ENCODE peak calls at places on chromosome 11, in seven cellular contexts. One of them, this sample, is unnamed.

GRCh38 chr11:45755281-45755859 is 49.6 kb upstream of the SLC35C1 start:
- DNase-seq in NCI-H2029: no peak
- DNase-seq in iPS-NIHi11: no peak
- DNase-seq in NCI-H446 treated with DMSO at 0.1 percent for 48 hours: no peak
- DNase-seq in M059J: no peak
- DNase-seq in hypothalamus: no peak
- DNase-seq in activated naive CD8-positive, alpha-beta T cell treated with anti-CD3 and anti-CD28 coated beads, Interleukin-2, amount 50 U/mL, for 24 hours: no peak
- DNase-seq in this sample: no peak

GRCh38 chr11:129933262-129933661 is 37.9 kb upstream of the NFRKB start:
- DNase-seq in NCI-H2029: no peak
- DNase-seq in iPS-NIHi11: no peak
- DNase-seq in NCI-H446 treated with DMSO at 0.1 percent for 48 hours: no peak
- DNase-seq in M059J: no peak
- DNase-seq in hypothalamus: no peak
- DNase-seq in activated naive CD8-positive, alpha-beta T cell treated with anti-CD3 and anti-CD28 coated beads, Interleukin-2, amount 50 U/mL, for 24 hours: no peak
- DNase-seq in this sample: no peak

GRCh38 chr11:85595285-85595884 is 31.8 kb downstream of the DLG2 start:
- DNase-seq in NCI-H2029: peak; percentile 29
- DNase-seq in iPS-NIHi11: peak; percentile 37
- DNase-seq in NCI-H446 treated with DMSO at 0.1 percent for 48 hours: peak; percentile 45
- DNase-seq in M059J: peak; percentile 59
- DNase-seq in hypothalamus: no peak
- DNase-seq in activated naive CD8-positive, alpha-beta T cell treated with anti-CD3 and anti-CD28 coated beads, Interleukin-2, amount 50 U/mL, for 24 hours: no peak
- DNase-seq in this sample: no peak

GRCh38 chr11:27720277-27720830 is 20.1 kb upstream of the BDNF start:
- DNase-seq in NCI-H2029: no peak
- DNase-seq in iPS-NIHi11: peak; percentile 66
- DNase-seq in NCI-H446 treated with DMSO at 0.1 percent for 48 hours: no peak
- DNase-seq in M059J: peak; percentile 74
- DNase-seq in hypothalamus: no peak
- DNase-seq in activated naive CD8-positive, alpha-beta T cell treated with anti-CD3 and anti-CD28 coated beads, Interleukin-2, amount 50 U/mL, for 24 hours: peak; percentile 30
- DNase-seq in this sample: no peak

GRCh38 chr11:93652161-93652597 is 9.3 kb upstream of the CEP295 start:
- DNase-seq in NCI-H2029: peak; percentile 2
- DNase-seq in iPS-NIHi11: peak; percentile 50
- DNase-seq in NCI-H446 treated with DMSO at 0.1 percent for 48 hours: no peak
- DNase-seq in M059J: peak; percentile 54
- DNase-seq in hypothalamus: peak; percentile 25
- DNase-seq in activated naive CD8-positive, alpha-beta T cell treated with anti-CD3 and anti-CD28 coated beads, Interleukin-2, amount 50 U/mL, for 24 hours: peak; percentile 11
- DNase-seq in this sample: no peak

GRCh38 chr11:134223066-134223465 is 701 bp downstream of the NCAPD3 start:
- DNase-seq in NCI-H2029: no peak
- DNase-seq in iPS-NIHi11: no peak
- DNase-seq in NCI-H446 treated with DMSO at 0.1 percent for 48 hours: no peak
- DNase-seq in M059J: peak; percentile 14
- DNase-seq in hypothalamus: no peak
- DNase-seq in activated naive CD8-positive, alpha-beta T cell treated with anti-CD3 and anti-CD28 coated beads, Interleukin-2, amount 50 U/mL, for 24 hours: no peak
- DNase-seq in this sample: no peak

GRCh38 chr11:34126959-34127848 is 21.8 kb downstream of the NAT10 start:
- DNase-seq in NCI-H2029: no peak
- DNase-seq in iPS-NIHi11: no peak
- DNase-seq in NCI-H446 treated with DMSO at 0.1 percent for 48 hours: no peak
- DNase-seq in M059J: no peak
- DNase-seq in hypothalamus: no peak
- DNase-seq in activated naive CD8-positive, alpha-beta T cell treated with anti-CD3 and anti-CD28 coated beads, Interleukin-2, amount 50 U/mL, for 24 hours: no peak
- DNase-seq in this sample: no peak

GRCh38 chr11:16945671-16946469 is 68.3 kb downstream of the PLEKHA7 start:
- DNase-seq in NCI-H2029: peak; percentile 71
- DNase-seq in iPS-NIHi11: peak; percentile 50
- DNase-seq in NCI-H446 treated with DMSO at 0.1 percent for 48 hours: no peak
- DNase-seq in M059J: peak; percentile 72
- DNase-seq in hypothalamus: peak; percentile 49
- DNase-seq in activated naive CD8-positive, alpha-beta T cell treated with anti-CD3 and anti-CD28 coated beads, Interleukin-2, amount 50 U/mL, for 24 hours: peak; percentile 61
- DNase-seq in this sample: peak; percentile 69

GRCh38 chr11:123103326-123103980 is 41.5 kb upstream of the HSPA8 start:
- DNase-seq in NCI-H2029: peak; percentile 68
- DNase-seq in iPS-NIHi11: peak; percentile 37
- DNase-seq in NCI-H446 treated with DMSO at 0.1 percent for 48 hours: peak; percentile 92
- DNase-seq in M059J: peak; percentile 65
- DNase-seq in hypothalamus: peak; percentile 18
- DNase-seq in activated naive CD8-positive, alpha-beta T cell treated with anti-CD3 and anti-CD28 coated beads, Interleukin-2, amount 50 U/mL, for 24 hours: peak; percentile 16
- DNase-seq in this sample: peak; percentile 83

GRCh38 chr11:26806209-26806608 is 84.3 kb upstream of the SLC5A12 start:
- DNase-seq in NCI-H2029: no peak
- DNase-seq in iPS-NIHi11: no peak
- DNase-seq in NCI-H446 treated with DMSO at 0.1 percent for 48 hours: peak; percentile 14
- DNase-seq in M059J: no peak
- DNase-seq in hypothalamus: no peak
- DNase-seq in activated naive CD8-positive, alpha-beta T cell treated with anti-CD3 and anti-CD28 coated beads, Interleukin-2, amount 50 U/mL, for 24 hours: no peak
- DNase-seq in this sample: no peak

GRCh38 chr11:94740083-94740974 is 27.8 kb upstream of the AMOTL1 start:
- DNase-seq in NCI-H2029: no peak
- DNase-seq in iPS-NIHi11: peak; percentile 79
- DNase-seq in NCI-H446 treated with DMSO at 0.1 percent for 48 hours: peak; percentile 58
- DNase-seq in M059J: peak; percentile 64
- DNase-seq in hypothalamus: no peak
- DNase-seq in activated naive CD8-positive, alpha-beta T cell treated with anti-CD3 and anti-CD28 coated beads, Interleukin-2, amount 50 U/mL, for 24 hours: peak; percentile 10
- DNase-seq in this sample: peak; percentile 33

This sample was measured in caudate nucleus.